ENCODE peak calls at places on chromosomes 4 and X, in six cellular contexts. One of them, this sample, is unnamed.

GRCh38 chrX:141176586-141177451 is at the start of gene LDOC1:
- DNase-seq in K562: peak; percentile 60
- DNase-seq in GM23338: peak; percentile 89
- DNase-seq in PC-3: peak; percentile 89
- DNase-seq in brain microvascular endothelial cell: peak; percentile 33
- DNase-seq in HepG2: no peak
- DNase-seq in this sample: peak; percentile 76

GRCh38 chr4:140020457-140021361 is 133.3 kb downstream of the MAML3 start:
- DNase-seq in PC-3: peak; percentile 10
- DNase-seq in GM23338: no peak
- DNase-seq in HepG2: no peak
- DNase-seq in brain microvascular endothelial cell: no peak
- DNase-seq in K562: no peak
- DNase-seq in this sample: no peak

GRCh38 chr4:126592088-126592487 is 1040.7 kb upstream of the INTU start:
- DNase-seq in brain microvascular endothelial cell: no peak
- DNase-seq in HepG2: no peak
- DNase-seq in GM23338: peak; percentile 61
- DNase-seq in K562: peak; percentile 20
- DNase-seq in PC-3: no peak
- DNase-seq in this sample: no peak

GRCh38 chr4:128191115-128191897 is 96.3 kb downstream of the PGRMC2 start:
- DNase-seq in PC-3: peak; percentile 71
- DNase-seq in HepG2: peak; percentile 63
- DNase-seq in K562: peak; percentile 65
- DNase-seq in GM23338: peak; percentile 86
- DNase-seq in brain microvascular endothelial cell: peak; percentile 69
- DNase-seq in this sample: no peak

GRCh38 chr4:7101692-7102515 is 34.0 kb upstream of the GRPEL1 start:
- DNase-seq in K562: peak; percentile 53
- DNase-seq in HepG2: peak; percentile 52
- DNase-seq in PC-3: peak; percentile 64
- DNase-seq in brain microvascular endothelial cell: peak; percentile 60
- DNase-seq in GM23338: peak; percentile 90
- DNase-seq in this sample: peak; percentile 91

GRCh38 chr4:6992728-6993655 is 50.2 kb upstream of the TADA2B start:
- DNase-seq in PC-3: peak; percentile 38
- DNase-seq in GM23338: no peak
- DNase-seq in brain microvascular endothelial cell: no peak
- DNase-seq in HepG2: no peak
- DNase-seq in K562: no peak
- DNase-seq in this sample: no peak

GRCh38 chrX:115989686-115990085 is 180.9 kb upstream of the AGTR2 start:
- DNase-seq in GM23338: no peak
- DNase-seq in brain microvascular endothelial cell: no peak
- DNase-seq in HepG2: no peak
- DNase-seq in PC-3: no peak
- DNase-seq in K562: no peak
- DNase-seq in this sample: no peak

GRCh38 chrX:48831909-48832291 is 3.5 kb downstream of the PCSK1N start:
- DNase-seq in brain microvascular endothelial cell: no peak
- DNase-seq in HepG2: no peak
- DNase-seq in PC-3: no peak
- DNase-seq in GM23338: peak; percentile 68
- DNase-seq in K562: no peak
- DNase-seq in this sample: no peak

GRCh38 chr4:171017596-171017995 is 795.6 kb upstream of the GALNTL6 start:
- DNase-seq in GM23338: no peak
- DNase-seq in HepG2: no peak
- DNase-seq in brain microvascular endothelial cell: peak; percentile 14
- DNase-seq in PC-3: no peak
- DNase-seq in K562: no peak
- DNase-seq in this sample: no peak

GRCh38 chr4:87540176-87541058 is 11.2 kb upstream of the SPARCL1 start:
- DNase-seq in HepG2: no peak
- DNase-seq in PC-3: no peak
- DNase-seq in GM23338: no peak
- DNase-seq in K562: no peak
- DNase-seq in brain microvascular endothelial cell: no peak
- DNase-seq in this sample: no peak

GRCh38 chr4:41540687-41541086 is 2.7 kb downstream of the LIMCH1 start:
- DNase-seq in HepG2: no peak
- DNase-seq in brain microvascular endothelial cell: no peak
- DNase-seq in GM23338: no peak
- DNase-seq in K562: no peak
- DNase-seq in PC-3: no peak
- DNase-seq in this sample: no peak

GRCh38 chrX:148928803-148929202 is 428.4 kb downstream of the AFF2 start:
- DNase-seq in K562: no peak
- DNase-seq in HepG2: no peak
- DNase-seq in brain microvascular endothelial cell: peak; percentile 53
- DNase-seq in PC-3: no peak
- DNase-seq in GM23338: no peak
- DNase-seq in this sample: no peak

GRCh38 chr4:52862605-52863236 is 604 bp downstream of the RASL11B start:
- DNase-seq in GM23338: no peak
- DNase-seq in K562: no peak
- DNase-seq in PC-3: no peak
- DNase-seq in HepG2: no peak
- DNase-seq in brain microvascular endothelial cell: no peak
- DNase-seq in this sample: no peak

GRCh38 chr4:184814686-184815045 is 11.1 kb downstream of the ACSL1 start:
- DNase-seq in PC-3: no peak
- DNase-seq in K562: no peak
- DNase-seq in HepG2: no peak
- DNase-seq in brain microvascular endothelial cell: no peak
- DNase-seq in GM23338: no peak
- DNase-seq in this sample: no peak

GRCh38 chrX:39974228-39974627 is 123.5 kb downstream of the BCOR start:
- DNase-seq in HepG2: peak; percentile 24
- DNase-seq in GM23338: peak; percentile 25
- DNase-seq in K562: no peak
- DNase-seq in brain microvascular endothelial cell: no peak
- DNase-seq in PC-3: no peak
- DNase-seq in this sample: no peak

GRCh38 chr4:57943672-57944071 is 833.5 kb upstream of the IGFBP7 start:
- DNase-seq in PC-3: no peak
- DNase-seq in brain microvascular endothelial cell: peak; percentile 47
- DNase-seq in GM23338: no peak
- DNase-seq in HepG2: no peak
- DNase-seq in K562: no peak
- DNase-seq in this sample: no peak

GRCh38 chr4:24559889-24560288 is 24.5 kb downstream of the DHX15 start:
- DNase-seq in PC-3: no peak
- DNase-seq in GM23338: no peak
- DNase-seq in K562: no peak
- DNase-seq in HepG2: no peak
- DNase-seq in brain microvascular endothelial cell: no peak
- DNase-seq in this sample: no peak
- H3K36me3 ChIP-seq in PC-3: peaks cover 38% of the 10 kb centered on the region
- H3K36me3 ChIP-seq in GM23338: peaks cover 7% of the 10 kb centered on the region
- H3K36me3 ChIP-seq in K562: peaks cover 87% of the 10 kb centered on the region
- H3K36me3 ChIP-seq in HepG2: peaks cover 10% of the 10 kb centered on the region
- H3K36me3 ChIP-seq in brain microvascular endothelial cell: peaks cover 8% of the 10 kb centered on the region
- H3K36me3 ChIP-seq in this sample: no peaks in the 10 kb centered on the region

DNA sequence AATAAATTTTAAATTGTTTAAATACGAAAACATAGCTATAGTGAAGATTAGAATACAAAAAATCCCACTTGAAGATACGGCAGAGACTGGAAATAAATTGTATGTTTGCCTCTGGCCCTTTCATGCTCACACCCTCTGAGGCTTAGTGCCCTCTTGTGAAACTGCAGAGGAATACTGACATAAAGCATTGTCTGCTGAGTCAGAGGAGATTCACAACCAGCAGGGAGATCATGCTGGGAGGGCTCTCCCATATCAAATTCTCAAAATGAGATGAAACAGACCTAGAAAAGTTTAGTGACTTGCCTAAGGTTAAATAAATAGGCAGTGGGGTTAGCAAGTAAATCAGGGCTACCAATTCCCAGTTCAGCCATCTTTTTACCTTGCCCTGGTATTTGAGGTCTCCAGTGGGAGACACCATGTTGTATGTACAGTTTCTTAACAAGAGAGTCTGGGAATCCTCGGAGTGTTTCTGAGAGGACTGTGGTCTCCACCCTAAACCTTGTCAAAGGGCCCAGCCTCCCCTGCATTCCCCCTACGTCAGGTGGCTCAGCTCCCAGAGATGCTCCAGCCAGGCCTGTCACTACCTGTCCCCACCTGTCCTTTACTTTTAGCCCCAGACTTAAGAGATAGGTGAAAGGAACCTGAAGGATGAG is 581.4 kb upstream of the DIPK2B start:
- DNase-seq in HepG2: peak; percentile 15
- DNase-seq in PC-3: peak; percentile 78
- DNase-seq in K562: no peak
- DNase-seq in brain microvascular endothelial cell: no peak
- DNase-seq in GM23338: peak; percentile 18
- DNase-seq in this sample: no peak
- TF ChIP-seq CTCF in HepG2: peak; percentile 39
- TF ChIP-seq CTCF in PC-3: peak; percentile 60
- TF ChIP-seq CTCF in K562: peak; percentile 25
- TF ChIP-seq CTCF in brain microvascular endothelial cell: peak; percentile 50
- TF ChIP-seq CTCF in GM23338: peak; percentile 24
- TF ChIP-seq CTCF in this sample: no peak

GRCh38 chr4:110164856-110165255 is 33.6 kb downstream of the ELOVL6 start:
- DNase-seq in brain microvascular endothelial cell: no peak
- DNase-seq in K562: no peak
- DNase-seq in PC-3: peak; percentile 62
- DNase-seq in GM23338: no peak
- DNase-seq in HepG2: no peak
- DNase-seq in this sample: no peak
- H3K36me3 ChIP-seq in brain microvascular endothelial cell: no peaks in the 10 kb centered on the region
- H3K36me3 ChIP-seq in K562: peaks cover 66% of the 10 kb centered on the region
- H3K36me3 ChIP-seq in PC-3: no peaks in the 10 kb centered on the region
- H3K36me3 ChIP-seq in GM23338: peaks cover 4% of the 10 kb centered on the region
- H3K36me3 ChIP-seq in HepG2: no peaks in the 10 kb centered on the region
- H3K36me3 ChIP-seq in this sample: no peaks in the 10 kb centered on the region

GRCh38 chr4:5452156-5452555 is 256.2 kb downstream of the EVC2 start:
- DNase-seq in HepG2: no peak
- DNase-seq in K562: no peak
- DNase-seq in PC-3: no peak
- DNase-seq in brain microvascular endothelial cell: no peak
- DNase-seq in GM23338: no peak
- DNase-seq in this sample: no peak

GRCh38 chr4:5444918-5445517 is 263.3 kb downstream of the EVC2 start:
- DNase-seq in HepG2: no peak
- DNase-seq in K562: no peak
- DNase-seq in brain microvascular endothelial cell: no peak
- DNase-seq in PC-3: no peak
- DNase-seq in GM23338: no peak
- DNase-seq in this sample: no peak

GRCh38 chr4:5451243-5451642 is 257.1 kb downstream of the EVC2 start:
- DNase-seq in HepG2: no peak
- DNase-seq in PC-3: no peak
- DNase-seq in GM23338: no peak
- DNase-seq in K562: no peak
- DNase-seq in brain microvascular endothelial cell: no peak
- DNase-seq in this sample: no peak

GRCh38 chr4:5448286-5448685 is 260.1 kb downstream of the EVC2 start:
- DNase-seq in GM23338: no peak
- DNase-seq in PC-3: no peak
- DNase-seq in K562: no peak
- DNase-seq in HepG2: no peak
- DNase-seq in brain microvascular endothelial cell: no peak
- DNase-seq in this sample: no peak

GRCh38 chr4:5446595-5446994 is 261.8 kb downstream of the EVC2 start:
- DNase-seq in GM23338: no peak
- DNase-seq in HepG2: no peak
- DNase-seq in PC-3: no peak
- DNase-seq in K562: no peak
- DNase-seq in brain microvascular endothelial cell: no peak
- DNase-seq in this sample: no peak
- TF ChIP-seq CTCF in GM23338: no peak
- TF ChIP-seq CTCF in HepG2: no peak
- TF ChIP-seq CTCF in PC-3: no peak
- TF ChIP-seq CTCF in K562: no peak
- TF ChIP-seq CTCF in brain microvascular endothelial cell: no peak
- TF ChIP-seq CTCF in this sample: no peak

GRCh38 chr4:2254665-2255500 is 7.0 kb downstream of the MXD4 start:
- DNase-seq in PC-3: no peak
- DNase-seq in GM23338: no peak
- DNase-seq in brain microvascular endothelial cell: no peak
- DNase-seq in K562: no peak
- DNase-seq in HepG2: no peak
- DNase-seq in this sample: peak; percentile 57
- H3K36me3 ChIP-seq in PC-3: no peaks in the 10 kb centered on the region
- H3K36me3 ChIP-seq in GM23338: no peaks in the 10 kb centered on the region
- H3K36me3 ChIP-seq in brain microvascular endothelial cell: peaks cover 37% of the 10 kb centered on the region
- H3K36me3 ChIP-seq in K562: no peaks in the 10 kb centered on the region
- H3K36me3 ChIP-seq in HepG2: peaks cover 9% of the 10 kb centered on the region
- H3K36me3 ChIP-seq in this sample: peaks cover 69% of the 10 kb centered on the region